ENCODE peak calls at places on chromosomes 5 and 9, in ten cellular contexts. P is A549; B is activated CD4-positive, CD25-positive, alpha-beta regulatory T cell; H is HuH-7; I is fibroblast of pulmonary artery; J is AG10803; G is EL; L is iris pigment epithelial cell; M is tibial artery; O is Daoy. N is an unnamed sample.
A peak's percentile ranks its signal among the peaks of the same experiment; 100 is the strongest.

GRCh38 chr5:58940446-58940845 is 357.6 kb downstream of the RAB3C start:
- DNase-seq in P (no peak), B (no peak), H (no peak), I (peak; percentile 78), J (no peak), G (no peak), L (peak; percentile 41), M (no peak), O (peak; percentile 47), N (no peak)

GRCh38 chr5:63247651-63248050 is 669.0 kb downstream of the LRRC70 start:
- DNase-seq in P (no peak), B (no peak), H (no peak), I (no peak), J (no peak), G (no peak), L (peak; percentile 62), M (no peak), O (no peak), N (no peak)

GRCh38 chr5:1244976-1245375 is 19.8 kb downstream of the SLC6A18 start:
- DNase-seq in P (peak; percentile 43), B (no peak), H (peak; percentile 64), I (no peak), J (no peak), G (no peak), L (no peak), M (no peak), O (no peak), N (no peak)

GRCh38 chr9:75903785-75904360 is 13.4 kb downstream of the PCSK5 start:
- DNase-seq in P (peak; percentile 62), B (no peak), H (no peak), I (peak; percentile 79), J (no peak), G (no peak), L (no peak), M (no peak), O (peak; percentile 83), N (no peak)

GRCh38 chr9:124130277-124131075 is 118.9 kb downstream of the LHX2 start:
- DNase-seq in P (no peak), B (no peak), H (no peak), I (no peak), J (no peak), G (no peak), L (no peak), M (peak; percentile 93), O (no peak), N (no peak)

GRCh38 chr9:109092051-109092580 is 27.6 kb downstream of the TMEM245 start:
- DNase-seq in P (no peak), B (no peak), H (no peak), I (no peak), J (no peak), G (no peak), L (no peak), M (no peak), O (no peak), N (no peak)

GRCh38 chr5:141695627-141696180 is 13.7 kb upstream of the ARAP3 start:
- DNase-seq in P (no peak), B (no peak), H (no peak), I (no peak), J (peak; percentile 33), G (no peak), L (no peak), M (no peak), O (peak; percentile 84), N (no peak)

GRCh38 chr5:132820162-132820754 is 7.2 kb downstream of the SOWAHA start:
- DNase-seq in P (peak; percentile 90), B (peak; percentile 65), H (peak; percentile 96), I (peak; percentile 95), J (peak; percentile 88), G (peak; percentile 87), L (peak; percentile 91), M (peak; percentile 92), O (peak; percentile 89), N (peak; percentile 87)

GRCh38 chr9:16449331-16449730 is 421.1 kb downstream of the BNC2 start:
- DNase-seq in P (no peak), B (no peak), H (no peak), I (no peak), J (no peak), G (no peak), L (no peak), M (no peak), O (no peak), N (no peak)

GRCh38 chr5:137122075-137122474 is 377.1 kb downstream of the SPOCK1 start:
- DNase-seq in P (no peak), B (no peak), H (no peak), I (no peak), J (peak; percentile 49), G (no peak), L (no peak), M (no peak), O (no peak), N (no peak)

GRCh38 chr5:146448783-146449519 is 1.8 kb downstream of the TCERG1 start:
- DNase-seq in P (no peak), B (no peak), H (no peak), I (no peak), J (no peak), G (no peak), L (no peak), M (no peak), O (no peak), N (no peak)

GRCh38 chr9:124366476-124367220 is 48.6 kb downstream of the PSMB7 start:
- DNase-seq in P (no peak), B (no peak), H (no peak), I (peak; percentile 49), J (peak; percentile 44), G (peak; percentile 55), L (peak; percentile 85), M (no peak), O (peak; percentile 43), N (no peak)

GRCh38 chr9:71121275-71122168 is at the start of gene TRPM3:
- DNase-seq in P (no peak), B (no peak), H (no peak), I (no peak), J (no peak), G (no peak), L (no peak), M (no peak), O (no peak), N (no peak)

GRCh38 chr5:147382776-147383175 is 127.1 kb downstream of the DPYSL3 start:
- DNase-seq in P (no peak), B (no peak), H (no peak), I (peak; percentile 27), J (peak; percentile 31), G (peak; percentile 13), L (no peak), M (no peak), O (no peak), N (no peak)

GRCh38 chr9:78243130-78243529 is 7.3 kb downstream of the CEP78 start:
- DNase-seq in P (no peak), B (no peak), H (no peak), I (no peak), J (no peak), G (no peak), L (no peak), M (no peak), O (no peak), N (no peak)

GRCh38 chr5:120055858-120056257 is 408.2 kb upstream of the PRR16 start:
- DNase-seq in P (no peak), B (no peak), H (no peak), I (peak; percentile 79), J (peak; percentile 77), G (peak; percentile 48), L (peak; percentile 74), M (no peak), O (peak; percentile 14), N (no peak)

GRCh38 chr5:93583799-93584530 is 943 bp downstream of the NR2F1 start:
- DNase-seq in P (no peak), B (no peak), H (peak; percentile 52), I (peak; percentile 65), J (peak; percentile 74), G (peak; percentile 73), L (peak; percentile 38), M (no peak), O (peak; percentile 77), N (no peak)

GRCh38 chr5:121707196-121707595 is 144.5 kb upstream of the FTMT start:
- DNase-seq in P (no peak), B (no peak), H (no peak), I (no peak), J (no peak), G (no peak), L (no peak), M (no peak), O (no peak), N (no peak)

GRCh38 chr9:124212381-124213050 is 45.2 kb upstream of the NEK6 start:
- DNase-seq in P (no peak), B (no peak), H (no peak), I (peak; percentile 53), J (peak; percentile 40), G (peak; percentile 74), L (peak; percentile 59), M (peak; percentile 34), O (peak; percentile 75), N (no peak)

GRCh38 chr5:18281947-18282557 is 647.8 kb downstream of the TAF11L14 start:
- DNase-seq in P (peak; percentile 67), B (no peak), H (peak; percentile 9), I (peak; percentile 76), J (peak; percentile 67), G (peak; percentile 29), L (peak; percentile 61), M (no peak), O (peak; percentile 21), N (no peak)

GRCh38 chr5:120748474-120748873 is 284.4 kb downstream of the PRR16 start:
- DNase-seq in P (no peak), B (no peak), H (no peak), I (no peak), J (no peak), G (no peak), L (no peak), M (no peak), O (no peak), N (no peak)

GRCh38 chr5:131303537-131303936 is 39.7 kb downstream of the CDC42SE2 start:
- DNase-seq in P (no peak), B (no peak), H (no peak), I (peak; percentile 77), J (peak; percentile 82), G (peak; percentile 53), L (peak; percentile 77), M (no peak), O (no peak), N (no peak)

GRCh38 chr5:178115835-178116405 is 2.6 kb downstream of the N4BP3 start:
- DNase-seq in P (no peak), B (no peak), H (no peak), I (no peak), J (no peak), G (no peak), L (no peak), M (no peak), O (no peak), N (no peak)

GRCh38 chr5:124941051-124942049 is 194.9 kb upstream of the ZNF608 start:
- DNase-seq in P (no peak), B (no peak), H (no peak), I (no peak), J (no peak), G (no peak), L (no peak), M (no peak), O (no peak), N (no peak)

GRCh38 chr5:178499352-178499751 is 90.8 kb downstream of the COL23A1 start:
- DNase-seq in P (no peak), B (no peak), H (no peak), I (no peak), J (no peak), G (no peak), L (no peak), M (no peak), O (peak; percentile 43), N (no peak)

GRCh38 chr5:148927307-148927946 is 101.0 kb downstream of the ADRB2 start:
- DNase-seq in P (no peak), B (no peak), H (no peak), I (no peak), J (no peak), G (no peak), L (no peak), M (no peak), O (no peak), N (no peak)

GRCh38 chr5:157603333-157604190 is 28.0 kb upstream of the ADAM19 start:
- DNase-seq in P (peak; percentile 33), B (peak; percentile 26), H (no peak), I (peak; percentile 84), J (peak; percentile 86), G (peak; percentile 94), L (peak; percentile 96), M (no peak), O (peak; percentile 94), N (no peak)

GRCh38 chr9:5336683-5337082 is 3.0 kb downstream of the RLN1 start:
- DNase-seq in P (no peak), B (no peak), H (no peak), I (no peak), J (no peak), G (no peak), L (no peak), M (no peak), O (no peak), N (no peak)

N was measured in stimulated activated CD4-positive, alpha-beta T cell treated with anti-CD3 and anti-CD28 coated beads, Interleukin-1b, Interleukin-23, amount 100 ng/mL, for 24 hours.